ENCODE peak calls at places on chromosomes 13 and 19, in four cellular contexts. D is K562, W is HCT116, T is GM12878. S is an unnamed sample.
A peak's percentile ranks its signal among the peaks of the same experiment; 100 is the strongest.

GRCh38 chr19:1257475-1258160 is 9.2 kb downstream of the MIDN start:
- DNase-seq in W (no peak), T (no peak), D (no peak), S (no peak)

GRCh38 chr19:18649371-18650047 is 12.7 kb downstream of the KLHL26 start:
- DNase-seq in T (no peak), D (no peak), W (no peak), S (no peak)

GRCh38 chr19:734716-735115 is 16.2 kb upstream of the MISP start:
- DNase-seq in T (no peak), D (no peak), W (no peak), S (no peak)

GRCh38 chr13:97125051-97125809 is 96.9 kb upstream of the MBNL2 start:
- DNase-seq in T (peak; percentile 63), W (peak; percentile 75), D (peak; percentile 20), S (no peak)

GRCh38 chr19:27740396-27740795 is 1472.6 kb downstream of the UQCRFS1 start:
- DNase-seq in D (no peak), T (no peak), W (no peak), S (no peak)

GRCh38 chr19:42433503-42434260 is 6.5 kb upstream of the LIPE start:
- DNase-seq in D (peak; percentile 88), W (no peak), T (no peak), S (peak; percentile 90)

GRCh38 chr19:46719629-46720515 is 3.0 kb upstream of the PRKD2 start:
- DNase-seq in T (no peak), W (no peak), D (no peak), S (no peak)

GRCh38 chr19:17968376-17968775 is 1.5 kb downstream of the KCNN1 start:
- DNase-seq in W (no peak), T (no peak), D (no peak), S (no peak)

GRCh38 chr13:28597641-28598040 is 61.3 kb upstream of the POMP start:
- DNase-seq in T (no peak), W (no peak), D (no peak), S (no peak)

GRCh38 chr13:29140277-29140676 is 320.1 kb downstream of the MTUS2 start:
- DNase-seq in T (no peak), D (no peak), W (no peak), S (no peak)

GRCh38 chr19:58409010-58409790 is 751 bp downstream of the ZNF584 start:
- DNase-seq in T (no peak), D (peak; percentile 48), W (no peak), S (no peak)

GRCh38 chr13:73228546-73228945 is 169.7 kb downstream of the KLF5 start:
- DNase-seq in T (no peak), W (no peak), D (no peak), S (no peak)

GRCh38 chr13:25065974-25066770 is 29.8 kb upstream of the PABPC3 start:
- DNase-seq in W (no peak), D (no peak), T (no peak), S (no peak)

GRCh38 chr19:16001481-16002312 is 52.9 kb downstream of the OR10H4 start:
- DNase-seq in W (no peak), T (peak; percentile 55), D (no peak), S (no peak)

GRCh38 chr19:51511353-51511752 is 9.8 kb upstream of the SIGLEC12 start:
- DNase-seq in T (no peak), W (peak; percentile 7), D (peak; percentile 64), S (peak; percentile 29)

GRCh38 chr13:33910267-33910666 is 92.3 kb downstream of the RFC3 start:
- DNase-seq in W (no peak), D (no peak), T (no peak), S (no peak)

GRCh38 chr19:31499826-31500539 is 150.7 kb upstream of the TSHZ3 start:
- DNase-seq in T (no peak), W (no peak), D (no peak), S (no peak)

GRCh38 chr19:3387645-3388589 is 21.5 kb downstream of the NFIC start:
- DNase-seq in D (no peak), T (no peak), W (no peak), S (no peak)

GRCh38 chr13:74062933-74063332 is 71.3 kb downstream of the KLF12 start:
- DNase-seq in D (no peak), W (no peak), T (peak; percentile 52), S (no peak)

GRCh38 chr19:6125571-6125989 is 9.9 kb upstream of the ACSBG2 start:
- DNase-seq in W (peak; percentile 88), D (peak; percentile 85), T (peak; percentile 40), S (peak; percentile 56)

GRCh38 chr13:99182439-99182838 is 18.2 kb upstream of the UBAC2 start:
- DNase-seq in W (no peak), T (no peak), D (no peak), S (no peak)

GRCh38 chr13:85379433-85379832 is 419.8 kb downstream of the SLITRK6 start:
- DNase-seq in W (no peak), D (no peak), T (no peak), S (no peak)

GRCh38 chr13:98350746-98351330 is 173.8 kb upstream of the RNF113B start:
- DNase-seq in T (no peak), W (no peak), D (no peak), S (no peak)

GRCh38 chr13:45328661-45329105 is 12.3 kb downstream of the TPT1 start:
- DNase-seq in T (no peak), D (no peak), W (no peak), S (no peak)

GRCh38 chr19:15124572-15125231 is 17.5 kb downstream of the SYDE1 start:
- DNase-seq in D (no peak), T (no peak), W (no peak), S (no peak)

GRCh38 chr19:4870025-4870700 is 2.7 kb upstream of the PLIN3 start:
- DNase-seq in T (no peak), W (peak; percentile 95), D (peak; percentile 94), S (peak; percentile 49)

GRCh38 chr19:4278460-4278901 is 585 bp upstream of the SHD start:
- DNase-seq in W (no peak), T (no peak), D (no peak), S (no peak)

GRCh38 chr19:3132971-3133792 is 2.7 kb upstream of the GNA15 start:
- DNase-seq in W (no peak), D (peak; percentile 65), T (peak; percentile 85), S (no peak)

GRCh38 chr19:6580313-6580712 is 10.6 kb downstream of the CD70 start:
- DNase-seq in D (peak; percentile 68), T (no peak), W (peak; percentile 77), S (no peak)

GRCh38 chr19:2097330-2098327 is 914 bp downstream of the IZUMO4 start:
- DNase-seq in W (no peak), T (no peak), D (peak; percentile 15), S (peak; percentile 57)

GRCh38 chr19:19540707-19541515 is 2.8 kb downstream of the CILP2 start:
- DNase-seq in T (no peak), W (peak; percentile 93), D (peak; percentile 88), S (peak; percentile 94)

GRCh38 chr19:44948763-44949374 is 3.0 kb downstream of the APOC2 start:
- DNase-seq in T (no peak), W (no peak), D (no peak), S (no peak)

GRCh38 chr13:19862511-19863313 is 737 bp downstream of the ZMYM5 start:
- DNase-seq in W (no peak), T (no peak), D (peak; percentile 24), S (peak; percentile 63)

GRCh38 chr13:19861762-19862161 is 1.7 kb downstream of the ZMYM5 start:
- DNase-seq in D (no peak), W (no peak), T (no peak), S (no peak)

GRCh38 chr13:19864018-19864338 is 529 bp upstream of the ZMYM5 start:
- DNase-seq in D (peak; percentile 77), W (no peak), T (no peak), S (no peak)

GRCh38 chr13:19863323-19864017 is at the start of gene ZMYM5:
- DNase-seq in T (peak; percentile 95), D (peak; percentile 96), W (peak; percentile 95), S (peak; percentile 96)

GRCh38 chr13:19864339-19865309 is 1.2 kb upstream of the ZMYM5 start:
- DNase-seq in D (peak; percentile 78), T (no peak), W (no peak), S (no peak)
- TF ChIP-seq EGR1 in D (no peak), T (no peak), W (no peak), S (no peak)

GRCh38 chr19:39052846-39053245 is 20.5 kb upstream of the FBXO27 start:
- DNase-seq in T (no peak), D (no peak), W (no peak), S (no peak)

GRCh38 chr19:39047076-39047475 is 14.7 kb upstream of the FBXO27 start:
- DNase-seq in D (no peak), T (no peak), W (no peak), S (no peak)

GRCh38 chr19:39054091-39054470 is 21.7 kb upstream of the FBXO27 start:
- DNase-seq in D (no peak), W (no peak), T (no peak), S (no peak)

GRCh38 chr19:39053276-39054090 is 21.1 kb upstream of the FBXO27 start:
- DNase-seq in D (no peak), T (no peak), W (no peak), S (no peak)

GRCh38 chr19:39052243-39052746 is 19.9 kb upstream of the FBXO27 start:
- DNase-seq in T (no peak), D (peak; percentile 78), W (no peak), S (peak; percentile 95)
- TF ChIP-seq EGR1 in T (no peak), D (no peak), W (no peak), S (no peak)

GRCh38 chr19:49581007-49581508 is at the start of gene PRRG2:
- DNase-seq in D (no peak), W (peak; percentile 62), T (no peak), S (no peak)
- TF ChIP-seq EGR1 in D (no peak), W (no peak), T (no peak), S (no peak)

GRCh38 chr13:37059136-37059847 is at the start of gene SUPT20H:
- DNase-seq in D (peak; percentile 91), T (peak; percentile 47), W (peak; percentile 71), S (peak; percentile 77)

GRCh38 chr13:37059848-37060192 is 332 bp upstream of the SUPT20H start:
- DNase-seq in D (no peak), W (no peak), T (no peak), S (no peak)

GRCh38 chr13:37058801-37059135 is 720 bp downstream of the SUPT20H start:
- DNase-seq in D (peak; percentile 40), T (peak; percentile 7), W (no peak), S (no peak)
- TF ChIP-seq EGR1 in D (no peak), T (no peak), W (no peak), S (no peak)

GRCh38 chr13:93956416-93956815 is 523.1 kb downstream of the DCT start:
- DNase-seq in D (no peak), T (no peak), W (no peak), S (no peak)
- TF ChIP-seq EGR1 in D (no peak), T (no peak), W (no peak), S (no peak)

DNA sequence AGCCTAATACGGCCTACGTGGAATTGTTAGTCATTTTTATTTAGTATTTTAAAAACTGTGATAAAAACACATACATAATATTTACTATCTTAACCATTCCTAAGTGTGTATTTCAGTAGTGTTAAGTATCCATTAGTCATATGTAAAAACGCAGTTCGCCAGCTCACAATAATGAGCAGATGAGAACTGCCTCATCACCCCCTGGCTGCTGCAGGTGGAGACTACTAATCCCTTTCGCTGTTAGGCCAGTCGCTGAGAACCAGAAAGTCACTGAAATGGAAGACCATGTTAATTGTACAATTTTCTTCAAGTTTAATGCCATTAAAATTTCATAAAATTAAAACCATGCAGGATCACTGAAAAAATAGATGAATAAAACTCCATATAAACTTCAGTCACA is 1.6 kb downstream of the ESD start:
- DNase-seq in D (peak; percentile 42), T (no peak), W (no peak), S (no peak)
- TF ChIP-seq EGR1 in D (no peak), T (no peak), W (no peak), S (no peak)

S was measured in H1.